ENCODE peak calls at places on chromosomes 6 and 20, in eight cellular contexts. One of them, this sample, is unnamed.

GRCh38 chr6:11209369-11209768 is 23.1 kb downstream of the NEDD9 start:
- DNase-seq in IMR-90: no peak
- DNase-seq in fibroblast of lung: no peak
- DNase-seq in H9: no peak
- DNase-seq in neural progenitor cell: no peak
- DNase-seq in PC-3: no peak
- DNase-seq in GM12878: no peak
- DNase-seq in MM.1S: no peak
- DNase-seq in this sample: no peak

GRCh38 chr20:25283221-25283951 is 35.5 kb downstream of the PYGB start:
- DNase-seq in IMR-90: no peak
- DNase-seq in fibroblast of lung: no peak
- DNase-seq in H9: no peak
- DNase-seq in neural progenitor cell: no peak
- DNase-seq in PC-3: no peak
- DNase-seq in GM12878: no peak
- DNase-seq in MM.1S: no peak
- DNase-seq in this sample: no peak

GRCh38 chr6:89723046-89723445 is 84.5 kb upstream of the LYRM2 start:
- DNase-seq in IMR-90: no peak
- DNase-seq in fibroblast of lung: no peak
- DNase-seq in H9: no peak
- DNase-seq in neural progenitor cell: no peak
- DNase-seq in PC-3: no peak
- DNase-seq in GM12878: no peak
- DNase-seq in MM.1S: no peak
- DNase-seq in this sample: no peak

GRCh38 chr20:17525650-17526049 is 5.5 kb downstream of the BFSP1 start:
- DNase-seq in IMR-90: no peak
- DNase-seq in fibroblast of lung: peak
- DNase-seq in H9: peak
- DNase-seq in neural progenitor cell: peak
- DNase-seq in PC-3: peak
- DNase-seq in GM12878: no peak
- DNase-seq in MM.1S: peak
- DNase-seq in this sample: peak

GRCh38 chr6:48016027-48016755 is 94.8 kb downstream of the PTCHD4 start:
- DNase-seq in IMR-90: no peak
- DNase-seq in fibroblast of lung: no peak
- DNase-seq in H9: no peak
- DNase-seq in neural progenitor cell: peak
- DNase-seq in PC-3: no peak
- DNase-seq in GM12878: no peak
- DNase-seq in MM.1S: no peak
- DNase-seq in this sample: no peak

GRCh38 chr6:133631421-133631820 is 257.5 kb upstream of the TCF21 start:
- DNase-seq in IMR-90: peak
- DNase-seq in fibroblast of lung: peak
- DNase-seq in H9: no peak
- DNase-seq in neural progenitor cell: no peak
- DNase-seq in PC-3: peak
- DNase-seq in GM12878: no peak
- DNase-seq in MM.1S: no peak
- DNase-seq in this sample: no peak

GRCh38 chr20:38930242-38930569 is 4.0 kb downstream of the FAM83D start:
- DNase-seq in IMR-90: no peak
- DNase-seq in fibroblast of lung: no peak
- DNase-seq in H9: no peak
- DNase-seq in neural progenitor cell: no peak
- DNase-seq in PC-3: no peak
- DNase-seq in GM12878: no peak
- DNase-seq in MM.1S: no peak
- DNase-seq in this sample: no peak

GRCh38 chr20:22922987-22923386 is 112.1 kb upstream of the SSTR4 start:
- DNase-seq in IMR-90: no peak
- DNase-seq in fibroblast of lung: no peak
- DNase-seq in H9: no peak
- DNase-seq in neural progenitor cell: no peak
- DNase-seq in PC-3: no peak
- DNase-seq in GM12878: no peak
- DNase-seq in MM.1S: no peak
- DNase-seq in this sample: no peak

GRCh38 chr20:24751551-24751950 is 197.5 kb upstream of the CST7 start:
- DNase-seq in IMR-90: no peak
- DNase-seq in fibroblast of lung: no peak
- DNase-seq in H9: no peak
- DNase-seq in neural progenitor cell: no peak
- DNase-seq in PC-3: no peak
- DNase-seq in GM12878: no peak
- DNase-seq in MM.1S: no peak
- DNase-seq in this sample: no peak

GRCh38 chr20:47406849-47407682 is 50.6 kb upstream of the ZMYND8 start:
- DNase-seq in IMR-90: peak
- DNase-seq in fibroblast of lung: peak
- DNase-seq in H9: no peak
- DNase-seq in neural progenitor cell: no peak
- DNase-seq in PC-3: peak
- DNase-seq in GM12878: no peak
- DNase-seq in MM.1S: no peak
- DNase-seq in this sample: no peak

GRCh38 chr20:38172344-38172743 is 7.3 kb upstream of the TGM2 start:
- DNase-seq in IMR-90: peak
- DNase-seq in fibroblast of lung: peak
- DNase-seq in H9: no peak
- DNase-seq in neural progenitor cell: no peak
- DNase-seq in PC-3: peak
- DNase-seq in GM12878: no peak
- DNase-seq in MM.1S: no peak
- DNase-seq in this sample: no peak

GRCh38 chr20:46182271-46182670 is 64.2 kb downstream of the CD40 start:
- DNase-seq in IMR-90: no peak
- DNase-seq in fibroblast of lung: no peak
- DNase-seq in H9: no peak
- DNase-seq in neural progenitor cell: no peak
- DNase-seq in PC-3: no peak
- DNase-seq in GM12878: no peak
- DNase-seq in MM.1S: no peak
- DNase-seq in this sample: no peak

GRCh38 chr6:144148891-144149290 is 1.4 kb upstream of the STX11 start:
- DNase-seq in IMR-90: peak
- DNase-seq in fibroblast of lung: no peak
- DNase-seq in H9: no peak
- DNase-seq in neural progenitor cell: no peak
- DNase-seq in PC-3: peak
- DNase-seq in GM12878: no peak
- DNase-seq in MM.1S: no peak
- DNase-seq in this sample: no peak

GRCh38 chr6:144149558-144149893 is 791 bp upstream of the STX11 start:
- DNase-seq in IMR-90: no peak
- DNase-seq in fibroblast of lung: no peak
- DNase-seq in H9: no peak
- DNase-seq in neural progenitor cell: peak
- DNase-seq in PC-3: no peak
- DNase-seq in GM12878: no peak
- DNase-seq in MM.1S: no peak
- DNase-seq in this sample: peak

GRCh38 chr6:144151010-144151727 is 852 bp downstream of the STX11 start:
- DNase-seq in IMR-90: no peak
- DNase-seq in fibroblast of lung: no peak
- DNase-seq in H9: no peak
- DNase-seq in neural progenitor cell: peak
- DNase-seq in PC-3: peak
- DNase-seq in GM12878: peak
- DNase-seq in MM.1S: peak
- DNase-seq in this sample: peak

GRCh38 chr6:144149894-144150672 is at the start of gene STX11:
- DNase-seq in IMR-90: peak
- DNase-seq in fibroblast of lung: peak
- DNase-seq in H9: peak
- DNase-seq in neural progenitor cell: peak
- DNase-seq in PC-3: peak
- DNase-seq in GM12878: peak
- DNase-seq in MM.1S: peak
- DNase-seq in this sample: peak

DNA sequence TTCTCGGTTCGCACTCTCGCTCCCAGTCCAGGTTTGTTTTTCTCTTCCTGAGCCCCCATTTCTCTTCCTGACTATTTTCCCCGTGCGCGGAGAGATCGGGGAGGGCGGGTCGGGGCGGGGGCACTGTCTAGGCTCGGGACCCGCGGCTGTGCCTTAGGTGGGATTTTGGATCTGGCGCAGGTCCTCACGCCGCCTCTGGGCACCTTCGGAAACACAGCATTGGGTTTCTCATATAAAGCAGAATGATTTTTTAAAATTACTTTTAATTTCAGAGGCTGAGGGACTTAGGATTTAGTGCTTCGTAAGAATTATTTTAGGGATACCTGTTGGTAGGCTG is 324 bp downstream of the STX11 start:
- DNase-seq in IMR-90: peak
- DNase-seq in fibroblast of lung: peak
- DNase-seq in H9: peak
- DNase-seq in neural progenitor cell: peak
- DNase-seq in PC-3: peak
- DNase-seq in GM12878: no peak
- DNase-seq in MM.1S: peak
- DNase-seq in this sample: no peak
- TF ChIP-seq CTCF in IMR-90: no peak
- TF ChIP-seq CTCF in fibroblast of lung: peak
- TF ChIP-seq CTCF in H9: peak
- TF ChIP-seq CTCF in neural progenitor cell: peak
- TF ChIP-seq CTCF in PC-3: no peak
- TF ChIP-seq CTCF in GM12878: peak
- TF ChIP-seq CTCF in MM.1S: no peak
- TF ChIP-seq CTCF in this sample: peak

DNA sequence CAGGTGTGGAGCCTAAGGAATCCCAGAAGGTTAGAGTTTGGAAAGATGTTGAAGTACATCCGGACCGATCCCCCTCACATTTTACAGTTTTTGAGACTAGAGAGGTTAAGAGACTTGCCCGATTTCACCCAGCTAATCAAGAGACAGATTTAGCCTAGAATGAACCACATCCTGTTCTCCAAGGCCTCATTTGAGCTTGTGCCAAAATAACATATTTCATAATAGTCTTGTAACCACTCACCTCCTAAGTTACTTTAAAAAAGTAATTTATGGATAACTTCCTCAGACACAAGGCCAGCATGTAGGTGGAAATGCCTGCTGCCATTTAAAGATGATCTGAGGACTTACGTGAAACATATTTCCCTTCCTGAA is 39.8 kb upstream of the ARHGAP18 start:
- DNase-seq in IMR-90: peak
- DNase-seq in fibroblast of lung: peak
- DNase-seq in H9: no peak
- DNase-seq in neural progenitor cell: no peak
- DNase-seq in PC-3: peak
- DNase-seq in GM12878: peak
- DNase-seq in MM.1S: peak
- DNase-seq in this sample: no peak
- H3K9ac ChIP-seq in IMR-90: no peak
- H3K9ac ChIP-seq in fibroblast of lung: no peak
- H3K9ac ChIP-seq in H9: no peak
- H3K9ac ChIP-seq in neural progenitor cell: no peak
- H3K9ac ChIP-seq in PC-3: peak
- H3K9ac ChIP-seq in GM12878: peak
- H3K9ac ChIP-seq in MM.1S: peak
- H3K9ac ChIP-seq in this sample: no peak

DNA sequence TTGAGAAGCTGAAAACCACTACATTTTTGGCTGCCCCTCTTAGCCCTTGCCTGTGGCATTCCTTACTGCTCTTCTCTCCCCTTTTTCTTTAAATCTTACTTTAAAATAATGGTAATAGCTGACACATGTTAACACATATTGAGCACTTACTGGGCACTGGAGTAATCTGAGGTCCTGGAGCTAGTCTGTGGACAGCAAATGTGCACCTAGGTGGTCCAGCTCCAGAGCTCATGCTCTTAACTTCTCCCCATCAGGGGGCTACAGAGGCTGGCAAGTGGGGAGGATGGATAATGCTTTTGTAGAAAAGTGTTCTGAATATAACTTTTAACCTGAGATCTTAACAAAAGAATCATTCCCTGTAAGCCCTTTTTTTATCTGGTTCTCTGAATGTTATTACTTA is 74.8 kb downstream of the ADGRB3 start:
- DNase-seq in IMR-90: no peak
- DNase-seq in fibroblast of lung: no peak
- DNase-seq in H9: no peak
- DNase-seq in neural progenitor cell: peak
- DNase-seq in PC-3: no peak
- DNase-seq in GM12878: no peak
- DNase-seq in MM.1S: no peak
- DNase-seq in this sample: no peak
- H3K27ac ChIP-seq in IMR-90: no peak
- H3K27ac ChIP-seq in fibroblast of lung: no peak
- H3K27ac ChIP-seq in H9: no peak
- H3K27ac ChIP-seq in neural progenitor cell: no peak
- H3K27ac ChIP-seq in PC-3: no peak
- H3K27ac ChIP-seq in GM12878: no peak
- H3K27ac ChIP-seq in MM.1S: no peak
- H3K27ac ChIP-seq in this sample: no peak

GRCh38 chr6:19876672-19877071 is 39.5 kb downstream of the ID4 start:
- DNase-seq in IMR-90: no peak
- DNase-seq in fibroblast of lung: no peak
- DNase-seq in H9: no peak
- DNase-seq in neural progenitor cell: no peak
- DNase-seq in PC-3: no peak
- DNase-seq in GM12878: no peak
- DNase-seq in MM.1S: no peak
- DNase-seq in this sample: no peak

GRCh38 chr6:19866900-19867627 is 29.9 kb downstream of the ID4 start:
- DNase-seq in IMR-90: peak
- DNase-seq in fibroblast of lung: peak
- DNase-seq in H9: no peak
- DNase-seq in neural progenitor cell: no peak
- DNase-seq in PC-3: peak
- DNase-seq in GM12878: no peak
- DNase-seq in MM.1S: peak
- DNase-seq in this sample: no peak

GRCh38 chr6:19869464-19869863 is 32.3 kb downstream of the ID4 start:
- DNase-seq in IMR-90: no peak
- DNase-seq in fibroblast of lung: no peak
- DNase-seq in H9: no peak
- DNase-seq in neural progenitor cell: peak
- DNase-seq in PC-3: peak
- DNase-seq in GM12878: no peak
- DNase-seq in MM.1S: no peak
- DNase-seq in this sample: no peak

GRCh38 chr6:19870322-19870721 is 33.2 kb downstream of the ID4 start:
- DNase-seq in IMR-90: no peak
- DNase-seq in fibroblast of lung: no peak
- DNase-seq in H9: no peak
- DNase-seq in neural progenitor cell: no peak
- DNase-seq in PC-3: no peak
- DNase-seq in GM12878: no peak
- DNase-seq in MM.1S: no peak
- DNase-seq in this sample: no peak

DNA sequence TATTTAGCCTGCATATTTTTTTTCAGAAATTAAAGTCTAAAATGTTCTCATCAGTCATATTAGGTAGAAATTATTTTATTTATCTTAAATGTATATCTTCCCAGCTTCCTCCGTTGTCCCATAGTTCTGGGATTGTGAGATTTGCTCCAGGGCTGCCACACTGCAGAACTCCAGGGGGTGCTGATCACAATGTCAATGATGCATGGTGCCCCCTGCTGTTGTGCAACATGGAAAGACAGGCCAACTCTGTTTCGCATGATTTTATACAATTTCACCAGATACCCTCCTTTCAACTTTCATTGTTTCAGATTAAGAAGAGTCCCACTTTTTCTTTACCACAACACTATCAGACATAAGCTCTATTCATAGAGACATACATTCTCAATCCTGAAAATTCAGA is 35.9 kb downstream of the ID4 start:
- DNase-seq in IMR-90: no peak
- DNase-seq in fibroblast of lung: no peak
- DNase-seq in H9: no peak
- DNase-seq in neural progenitor cell: peak
- DNase-seq in PC-3: peak
- DNase-seq in GM12878: no peak
- DNase-seq in MM.1S: no peak
- DNase-seq in this sample: no peak
- TF ChIP-seq CTCF in IMR-90: peak
- TF ChIP-seq CTCF in fibroblast of lung: no peak
- TF ChIP-seq CTCF in H9: peak
- TF ChIP-seq CTCF in neural progenitor cell: peak
- TF ChIP-seq CTCF in PC-3: peak
- TF ChIP-seq CTCF in GM12878: peak
- TF ChIP-seq CTCF in MM.1S: no peak
- TF ChIP-seq CTCF in this sample: no peak